ENCODE peak calls at places on chromosomes 4 and X, in six cellular contexts. C is AG10803, W is prostate gland, N is HCT116, F is pancreas, G is stomach. O is an unnamed sample.

GRCh38 chrX:152936306-152936705 is 38.4 kb downstream of the ZNF185 start:
- DNase-seq in C (no peak), W (no peak), N (no peak), F (no peak), G (no peak), O (no peak)

GRCh38 chrX:12174358-12174757 is 36.1 kb downstream of the FRMPD4 start:
- DNase-seq in C (peak; percentile 29), W (no peak), N (no peak), F (no peak), G (no peak), O (no peak)

GRCh38 chr4:142598132-142598531 is 248.0 kb downstream of the INPP4B start:
- DNase-seq in C (no peak), W (no peak), N (no peak), F (no peak), G (no peak), O (no peak)

GRCh38 chrX:39821011-39821708 is 276.6 kb downstream of the BCOR start:
- DNase-seq in C (peak; percentile 20), W (no peak), N (no peak), F (peak; percentile 42), G (no peak), O (peak; percentile 26)

GRCh38 chr4:5186584-5187170 is 135.4 kb downstream of the STK32B start:
- DNase-seq in C (no peak), W (no peak), N (no peak), F (no peak), G (no peak), O (no peak)

GRCh38 chr4:183163135-183163534 is 64.1 kb downstream of the WWC2 start:
- DNase-seq in C (no peak), W (no peak), N (no peak), F (no peak), G (no peak), O (no peak)

GRCh38 chr4:143882892-143883291 is 22.5 kb downstream of the GYPE start:
- DNase-seq in C (no peak), W (no peak), N (no peak), F (no peak), G (no peak), O (no peak)

GRCh38 chr4:4990857-4991540 is 28.3 kb downstream of the CYTL1 start:
- DNase-seq in C (peak; percentile 93), W (no peak), N (peak; percentile 28), F (peak; percentile 51), G (peak; percentile 46), O (peak; percentile 3)

GRCh38 chr4:78254893-78255292 is 197.8 kb downstream of the FRAS1 start:
- DNase-seq in C (no peak), W (no peak), N (no peak), F (no peak), G (no peak), O (no peak)

GRCh38 chr4:28391877-28392276 is 1531.2 kb downstream of the STIM2 start:
- DNase-seq in C (peak; percentile 62), W (no peak), N (no peak), F (no peak), G (no peak), O (no peak)

GRCh38 chr4:26218677-26219181 is 102.1 kb upstream of the RBPJ start:
- DNase-seq in C (peak; percentile 35), W (no peak), N (no peak), F (no peak), G (no peak), O (no peak)

GRCh38 chr4:38678078-38678477 is 14.1 kb downstream of the KLF3 start:
- DNase-seq in C (peak; percentile 96), W (no peak), N (no peak), F (no peak), G (no peak), O (no peak)

GRCh38 chrX:51922561-51922960 is 29.1 kb downstream of the MAGED1 start:
- DNase-seq in C (no peak), W (no peak), N (no peak), F (no peak), G (no peak), O (no peak)

GRCh38 chr4:19213388-19213787 is 1038.3 kb upstream of the SLIT2 start:
- DNase-seq in C (no peak), W (no peak), N (no peak), F (no peak), G (no peak), O (no peak)

GRCh38 chr4:155745984-155746383 is 12.8 kb upstream of the GUCY1B1 start:
- DNase-seq in C (peak; percentile 58), W (no peak), N (no peak), F (no peak), G (no peak), O (peak; percentile 33)

GRCh38 chrX:15606064-15606590 is 5.4 kb upstream of the ACE2 start:
- DNase-seq in C (no peak), W (no peak), N (no peak), F (no peak), G (no peak), O (peak; percentile 31)

GRCh38 chrX:152928761-152929400 is 31.0 kb downstream of the ZNF185 start:
- DNase-seq in C (no peak), W (no peak), N (no peak), F (no peak), G (no peak), O (no peak)

GRCh38 chr4:949656-950055 is 17.4 kb downstream of the TMEM175 start:
- DNase-seq in C (no peak), W (no peak), N (no peak), F (no peak), G (no peak), O (no peak)

GRCh38 chrX:110143454-110144210 is 140.7 kb downstream of the TMEM164 start:
- DNase-seq in C (peak; percentile 12), W (no peak), N (no peak), F (no peak), G (no peak), O (no peak)

GRCh38 chrX:71128915-71129765 is 10.7 kb downstream of the MED12 start:
- DNase-seq in C (peak; percentile 45), W (peak; percentile 62), N (no peak), F (peak; percentile 75), G (peak; percentile 83), O (peak; percentile 73)

GRCh38 chrX:130769835-130770234 is 133.2 kb downstream of the ENOX2 start:
- DNase-seq in C (no peak), W (no peak), N (no peak), F (no peak), G (no peak), O (no peak)

GRCh38 chr4:69490271-69490670 is 5.4 kb downstream of the UGT2B4 start:
- DNase-seq in C (no peak), W (no peak), N (no peak), F (no peak), G (no peak), O (no peak)

GRCh38 chrX:153812220-153812619 is 17.8 kb downstream of the SSR4 start:
- DNase-seq in C (no peak), W (no peak), N (no peak), F (no peak), G (no peak), O (no peak)

GRCh38 chrX:153400146-153401132 is 711 bp downstream of the PNMA6E start:
- DNase-seq in C (no peak), W (no peak), N (peak; percentile 35), F (no peak), G (peak; percentile 35), O (peak; percentile 40)

GRCh38 chr4:188903995-188904394 is 764.8 kb downstream of the TRIML1 start:
- DNase-seq in C (no peak), W (no peak), N (no peak), F (no peak), G (no peak), O (no peak)

GRCh38 chrX:30957753-30958152 is 68.7 kb upstream of the TAB3 start:
- DNase-seq in C (peak; percentile 59), W (peak; percentile 25), N (no peak), F (no peak), G (no peak), O (peak; percentile 71)

GRCh38 chrX:48904180-48904579 is 6.5 kb downstream of the PQBP1 start:
- DNase-seq in C (no peak), W (no peak), N (no peak), F (no peak), G (no peak), O (no peak)

GRCh38 chr4:109803924-109804571 is 2.2 kb upstream of the CFI start:
- DNase-seq in C (peak; percentile 45), W (peak; percentile 25), N (peak; percentile 51), F (no peak), G (no peak), O (peak; percentile 40)

GRCh38 chr4:176150704-176151103 is 44.7 kb downstream of the SPATA4 start:
- DNase-seq in C (no peak), W (no peak), N (no peak), F (no peak), G (no peak), O (no peak)

GRCh38 chr4:176153124-176153523 is 42.3 kb downstream of the SPATA4 start:
- DNase-seq in C (no peak), W (no peak), N (no peak), F (no peak), G (no peak), O (no peak)

GRCh38 chr4:176149680-176150079 is 45.7 kb downstream of the SPATA4 start:
- DNase-seq in C (peak; percentile 1), W (no peak), N (no peak), F (no peak), G (no peak), O (no peak)

DNA sequence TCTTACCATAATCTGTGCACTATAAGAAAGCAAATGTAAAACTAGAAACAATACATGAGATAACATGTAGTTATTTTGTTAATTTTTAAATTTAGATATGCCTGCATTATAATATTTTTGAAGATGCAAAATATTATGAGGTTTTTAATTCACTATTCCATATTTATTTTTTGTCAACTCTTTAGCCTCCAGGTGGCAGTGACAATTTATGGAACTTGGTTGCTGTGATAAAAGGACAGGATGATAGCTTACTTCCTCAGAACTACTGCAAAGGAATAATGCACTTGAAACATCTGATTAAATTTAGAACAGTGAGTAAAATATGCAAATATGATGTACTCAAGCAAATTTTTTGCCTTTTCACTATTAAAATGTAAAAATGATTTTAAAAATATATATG is 45.1 kb downstream of the SPATA4 start:
- DNase-seq in C (peak; percentile 50), W (no peak), N (peak; percentile 23), F (no peak), G (no peak), O (no peak)
- TF ChIP-seq CTCF in C (peak; percentile 55), W (peak; percentile 61), N (peak; percentile 73), F (no peak), G (no peak), O (no peak)

DNA sequence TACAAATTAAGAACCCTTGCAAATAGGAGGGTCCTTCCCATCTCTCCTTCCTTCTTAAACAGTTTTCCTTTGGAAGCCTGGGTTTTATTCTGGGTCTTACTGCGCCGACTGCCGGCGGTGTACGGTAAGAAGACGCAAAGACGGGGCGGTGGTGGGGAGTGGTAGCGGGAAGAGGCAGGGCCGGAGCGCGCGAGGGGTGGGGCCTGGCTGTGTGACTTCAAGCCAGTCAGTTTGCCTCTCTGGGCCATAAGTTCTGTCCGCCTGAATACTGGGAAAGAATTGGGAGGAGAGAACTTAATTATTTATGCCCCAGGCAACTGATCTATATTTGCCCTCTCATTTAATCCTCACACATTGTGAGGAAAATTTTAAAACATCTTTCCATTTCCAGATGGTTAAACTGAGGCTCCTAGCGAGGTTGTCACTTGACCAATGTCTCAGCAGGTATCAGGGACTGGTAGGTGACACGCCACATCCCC is 726 bp upstream of the KANTR start:
- DNase-seq in C (peak; percentile 68), W (peak; percentile 66), N (peak; percentile 65), F (peak; percentile 82), G (peak; percentile 85), O (peak; percentile 86)
- TF ChIP-seq CTCF in C (peak; percentile 54), W (peak; percentile 63), N (no peak), F (peak; percentile 15), G (peak; percentile 32), O (peak; percentile 59)

GRCh38 chr4:112523008-112523440 is 7.0 kb upstream of the NEUROG2 start:
- DNase-seq in C (peak; percentile 33), W (no peak), N (no peak), F (peak; percentile 77), G (no peak), O (peak; percentile 9)
- TF ChIP-seq CTCF in C (no peak), W (no peak), N (no peak), F (peak; percentile 18), G (no peak), O (no peak)

GRCh38 chr4:23368081-23368697 is 521.7 kb downstream of the PPARGC1A start:
- DNase-seq in C (no peak), W (no peak), N (no peak), F (no peak), G (peak; percentile 33), O (peak; percentile 48)
- TF ChIP-seq CTCF in C (peak; percentile 13), W (no peak), N (no peak), F (no peak), G (no peak), O (peak; percentile 17)